ENCODE peak calls at places on chromosomes 16 and 17, in five cellular contexts. D is fibroblast of lung, Z is body of pancreas, C is cardiac fibroblast, F is nephron progenitor cell. L is an unnamed sample.

GRCh38 chr16:89737341-89738071 is 16.2 kb downstream of the ZNF276 start:
- DNase-seq in D (no peak), Z (no peak), C (no peak), F (no peak), L (no peak)

GRCh38 chr17:2819921-2820501 is 23.8 kb downstream of the RAP1GAP2 start:
- DNase-seq in D (no peak), Z (no peak), C (no peak), F (no peak), L (no peak)

GRCh38 chr16:52450241-52450640 is 96.7 kb downstream of the TOX3 start:
- DNase-seq in D (no peak), Z (no peak), C (no peak), F (no peak), L (no peak)

GRCh38 chr17:80359422-80360110 is 55.4 kb upstream of the ENDOV start:
- DNase-seq in D (no peak), Z (no peak), C (no peak), F (no peak), L (no peak)

GRCh38 chr17:76473541-76473985 is 6.2 kb downstream of the AANAT start:
- DNase-seq in D (no peak), Z (no peak), C (no peak), F (peak), L (peak)

GRCh38 chr17:66830451-66830850 is 4.5 kb upstream of the CACNG5 start:
- DNase-seq in D (no peak), Z (no peak), C (no peak), F (no peak), L (no peak)

GRCh38 chr17:21252875-21253645 is at the start of gene NATD1:
- DNase-seq in D (peak), Z (peak), C (peak), F (peak), L (peak)

GRCh38 chr17:74372426-74372825 is 5.1 kb downstream of the GPR142 start:
- DNase-seq in D (no peak), Z (no peak), C (no peak), F (no peak), L (no peak)

GRCh38 chr17:334974-335481 is 17.6 kb downstream of the RPH3AL start:
- DNase-seq in D (no peak), Z (peak), C (no peak), F (no peak), L (no peak)

GRCh38 chr16:74455213-74455612 is 33.9 kb upstream of the CLEC18B start:
- DNase-seq in D (peak), Z (no peak), C (peak), F (no peak), L (no peak)

GRCh38 chr17:60231234-60231633 is 81.5 kb downstream of the CA4 start:
- DNase-seq in D (peak), Z (no peak), C (peak), F (no peak), L (no peak)

GRCh38 chr16:16021988-16022682 is 72.7 kb downstream of the ABCC1 start:
- DNase-seq in D (peak), Z (peak), C (peak), F (peak), L (no peak)

GRCh38 chr16:3042376-3042775 is 4.0 kb upstream of the MMP25 start:
- DNase-seq in D (no peak), Z (no peak), C (no peak), F (no peak), L (no peak)

GRCh38 chr17:58391302-58391984 is 25.9 kb downstream of the RNF43 start:
- DNase-seq in D (peak), Z (peak), C (peak), F (no peak), L (no peak)

GRCh38 chr17:20266806-20267458 is 200.4 kb downstream of the LGALS9B start:
- DNase-seq in D (peak), Z (no peak), C (peak), F (no peak), L (no peak)

GRCh38 chr17:51700011-51700760 is 439.8 kb downstream of the UTP18 start:
- DNase-seq in D (no peak), Z (no peak), C (no peak), F (no peak), L (no peak)

GRCh38 chr16:89330177-89330856 is 112.8 kb downstream of the ZNF778 start:
- DNase-seq in D (peak), Z (peak), C (no peak), F (no peak), L (no peak)

GRCh38 chr17:45256114-45256966 is 5.6 kb downstream of the SPATA32 start:
- DNase-seq in D (no peak), Z (no peak), C (no peak), F (no peak), L (no peak)
- TF ChIP-seq CTCF in D (no peak), Z (no peak), C (no peak), F (no peak), L (peak)

GRCh38 chr16:70438983-70439862 is at the start of gene ST3GAL2:
- DNase-seq in D (peak), Z (peak), C (peak), F (peak), L (peak)
- TF ChIP-seq CTCF in D (no peak), Z (no peak), C (peak), F (no peak), L (no peak)

DNA sequence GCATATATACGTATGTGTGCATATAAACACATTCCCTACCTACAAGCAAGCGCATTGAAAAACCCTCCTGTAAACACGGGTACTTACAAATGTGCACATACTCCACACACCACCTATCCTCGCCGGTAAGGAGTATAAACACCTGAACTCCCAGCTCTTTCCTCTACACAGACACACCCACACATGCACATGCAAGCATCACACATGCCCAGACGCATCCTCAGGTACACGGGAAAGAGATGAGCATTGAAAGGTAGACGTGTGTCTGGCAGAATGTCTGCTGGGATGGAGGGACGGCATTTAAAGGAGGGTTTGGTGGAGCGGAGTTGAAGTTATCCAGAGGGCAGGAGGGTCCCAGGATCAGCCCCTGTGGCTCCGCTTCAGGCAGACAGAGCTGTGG is 4.7 kb upstream of the SMTNL2 start:
- DNase-seq in D (no peak), Z (no peak), C (no peak), F (no peak), L (no peak)
- TF ChIP-seq CTCF in D (no peak), Z (no peak), C (no peak), F (no peak), L (no peak)

GRCh38 chr17:8220783-8221662 is 10.6 kb upstream of the AURKB start:
- DNase-seq in D (peak), Z (peak), C (peak), F (peak), L (peak)
- TF ChIP-seq CTCF in D (no peak), Z (no peak), C (no peak), F (no peak), L (no peak)

GRCh38 chr16:87017388-87018012 is 299.7 kb downstream of the C16orf95 start:
- DNase-seq in D (peak), Z (no peak), C (peak), F (no peak), L (no peak)
- TF ChIP-seq CTCF in D (peak), Z (no peak), C (peak), F (no peak), L (peak)

GRCh38 chr17:38663125-38663751 is 11.5 kb downstream of the EPOP start:
- DNase-seq in D (peak), Z (peak), C (peak), F (peak), L (peak)
- TF ChIP-seq CTCF in D (peak), Z (peak), C (peak), F (peak), L (peak)

DNA sequence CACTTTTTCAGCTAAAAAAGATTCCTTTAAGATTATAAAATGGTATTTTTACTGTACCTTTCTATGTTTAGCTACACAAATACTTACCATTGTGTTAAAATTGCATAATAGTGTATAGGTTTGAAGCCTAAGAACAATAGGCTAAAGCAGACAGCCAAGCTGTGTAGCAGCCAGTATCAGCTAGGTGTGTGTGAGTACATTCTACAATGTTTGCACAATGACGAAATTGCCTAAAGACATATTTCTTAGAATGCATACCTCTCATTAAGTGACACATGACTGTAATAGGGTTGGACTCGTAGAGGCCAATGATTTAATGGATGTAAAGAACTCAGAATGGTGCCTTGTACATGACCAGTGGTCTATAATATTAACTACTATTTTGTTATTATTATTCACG is 1.9 kb upstream of the MT1B start:
- DNase-seq in D (no peak), Z (no peak), C (no peak), F (no peak), L (no peak)
- TF ChIP-seq CTCF in D (no peak), Z (no peak), C (no peak), F (no peak), L (no peak)

GRCh38 chr16:1112506-1113184 is 16.6 kb upstream of the C1QTNF8 start:
- DNase-seq in D (no peak), Z (no peak), C (no peak), F (no peak), L (no peak)
- TF ChIP-seq CTCF in D (no peak), Z (no peak), C (no peak), F (no peak), L (no peak)